ENCODE peak calls at places on chromosomes 1 and 21, in five cellular contexts. B is CD4-positive, alpha-beta memory T cell; P is psoas muscle; J is stomach; H is germinal center. D is an unnamed sample.

GRCh38 chr1:51989582-51990477 is 670 bp downstream of the RAB3B start:
- DNase-seq in B (no peak), P (no peak), J (no peak), H (no peak), D (no peak)

GRCh38 chr1:84782311-84782771 is 92.1 kb upstream of the SSX2IP start:
- DNase-seq in B (peak; percentile 71), P (peak; percentile 68), J (peak; percentile 68), H (peak; percentile 77), D (peak; percentile 68)

GRCh38 chr1:246966502-246966901 is 34.8 kb upstream of the AHCTF1 start:
- DNase-seq in B (no peak), P (no peak), J (no peak), H (no peak), D (no peak)

GRCh38 chr1:89758127-89758526 is 62.7 kb upstream of the LRRC8D start:
- DNase-seq in B (no peak), P (no peak), J (no peak), H (no peak), D (no peak)

GRCh38 chr1:54887665-54888071 is 673 bp upstream of the DHCR24 start:
- DNase-seq in B (no peak), P (peak; percentile 79), J (peak; percentile 47), H (no peak), D (no peak)

GRCh38 chr1:113452921-113453770 is 62.8 kb downstream of the MAGI3 start:
- DNase-seq in B (peak; percentile 9), P (no peak), J (peak; percentile 29), H (peak; percentile 2), D (no peak)

GRCh38 chr1:67688526-67689219 is 3.7 kb downstream of the GADD45A start:
- DNase-seq in B (no peak), P (no peak), J (no peak), H (no peak), D (no peak)

GRCh38 chr1:165737196-165737595 is 31.5 kb downstream of the TMCO1 start:
- DNase-seq in B (no peak), P (no peak), J (no peak), H (no peak), D (no peak)

GRCh38 chr1:75996196-75996595 is 64.0 kb upstream of the ASB17 start:
- DNase-seq in B (no peak), P (no peak), J (no peak), H (no peak), D (no peak)

GRCh38 chr1:180643693-180644092 is 11.9 kb downstream of the XPR1 start:
- DNase-seq in B (no peak), P (no peak), J (no peak), H (no peak), D (peak; percentile 56)

GRCh38 chr21:43938751-43939442 is 73.2 kb upstream of the TRAPPC10 start:
- DNase-seq in B (peak; percentile 86), P (peak; percentile 86), J (peak; percentile 83), H (peak; percentile 93), D (peak; percentile 83)

GRCh38 chr1:9826616-9827015 is 2.9 kb upstream of the CLSTN1 start:
- DNase-seq in B (no peak), P (no peak), J (no peak), H (no peak), D (no peak)

GRCh38 chr1:103266036-103266435 is 157.7 kb upstream of the COL11A1 start:
- DNase-seq in B (no peak), P (no peak), J (no peak), H (no peak), D (no peak)

GRCh38 chr1:245215071-245215470 is 60.3 kb downstream of the KIF26B start:
- DNase-seq in B (no peak), P (no peak), J (no peak), H (no peak), D (no peak)

GRCh38 chr1:10626011-10626731 is 151.4 kb downstream of the PEX14 start:
- DNase-seq in B (no peak), P (peak; percentile 39), J (no peak), H (no peak), D (no peak)

GRCh38 chr1:30332100-30333094 is 391.0 kb downstream of the MATN1 start:
- DNase-seq in B (no peak), P (no peak), J (no peak), H (no peak), D (no peak)

GRCh38 chr1:77687519-77687906 is 5.1 kb upstream of the ZZZ3 start:
- DNase-seq in B (no peak), P (no peak), J (no peak), H (no peak), D (peak; percentile 25)